ENCODE peak calls at places on chromosomes 11 and 22, in four cellular contexts. Q is SK-N-SH, W is OCI-LY7, Z is GM23338. V is an unnamed sample.

GRCh38 chr22:41341990-41342389 is 39.8 kb upstream of the TEF start:
- DNase-seq in W (no peak), Z (no peak), Q (no peak), V (peak)

GRCh38 chr22:27804683-27805297 is 3.2 kb upstream of the MN1 start:
- DNase-seq in W (peak), Z (peak), Q (peak), V (peak)

GRCh38 chr11:117090111-117090706 is 8.0 kb downstream of the SIK3 start:
- DNase-seq in W (no peak), Z (no peak), Q (no peak), V (no peak)

GRCh38 chr11:95895815-95896214 is 28.1 kb downstream of the MTMR2 start:
- DNase-seq in W (no peak), Q (no peak), Z (no peak), V (no peak)

GRCh38 chr22:26442086-26442756 is 13.2 kb downstream of the ASPHD2 start:
- DNase-seq in W (no peak), Z (peak), Q (no peak), V (no peak)

GRCh38 chr11:536841-537621 is at the start of gene LRRC56:
- DNase-seq in W (peak), Q (no peak), Z (peak), V (peak)

GRCh38 chr11:80165763-80166162 is 724.9 kb upstream of the TENM4 start:
- DNase-seq in Z (no peak), W (no peak), Q (no peak), V (no peak)

GRCh38 chr11:67534070-67534679 is 10.9 kb upstream of the CABP2 start:
- DNase-seq in W (peak), Q (no peak), Z (peak), V (no peak)

GRCh38 chr22:46547179-46547882 is 9.9 kb upstream of the CELSR1 start:
- DNase-seq in Q (no peak), Z (no peak), W (no peak), V (no peak)

GRCh38 chr11:69718147-69718546 is 14.3 kb upstream of the FGF19 start:
- DNase-seq in Z (peak), W (peak), Q (peak), V (no peak)

GRCh38 chr22:20316217-20316843 is 3.5 kb downstream of the DGCR6L start:
- DNase-seq in Q (no peak), Z (no peak), W (no peak), V (no peak)

GRCh38 chr11:82176945-82177344 is 556.7 kb downstream of the FAM181B start:
- DNase-seq in Z (no peak), Q (no peak), W (no peak), V (no peak)

GRCh38 chr11:2342981-2343380 is 34.1 kb upstream of the CD81 start:
- DNase-seq in Q (no peak), W (no peak), Z (no peak), V (no peak)

GRCh38 chr11:95912902-95913560 is 10.9 kb downstream of the MTMR2 start:
- DNase-seq in Z (no peak), Q (no peak), W (no peak), V (no peak)

GRCh38 chr22:36336246-36337182 is 51.3 kb downstream of the MYH9 start:
- DNase-seq in Q (no peak), W (no peak), Z (no peak), V (no peak)

GRCh38 chr11:132541794-132542193 is 990.5 kb downstream of the OPCML start:
- DNase-seq in W (no peak), Q (no peak), Z (no peak), V (no peak)

GRCh38 chr11:282171-282570 is 4.0 kb downstream of the NLRP6 start:
- DNase-seq in W (no peak), Z (no peak), Q (peak), V (no peak)

GRCh38 chr22:40250608-40251007 is 72.9 kb downstream of the TNRC6B start:
- DNase-seq in Q (no peak), W (no peak), Z (no peak), V (no peak)

GRCh38 chr11:129881570-129882170 is 13.7 kb downstream of the NFRKB start:
- DNase-seq in Q (peak), W (peak), Z (peak), V (peak)
- TF ChIP-seq EZH2phosphoT487 in Q (no peak), W (no peak), Z (no peak), V (no peak)

DNA sequence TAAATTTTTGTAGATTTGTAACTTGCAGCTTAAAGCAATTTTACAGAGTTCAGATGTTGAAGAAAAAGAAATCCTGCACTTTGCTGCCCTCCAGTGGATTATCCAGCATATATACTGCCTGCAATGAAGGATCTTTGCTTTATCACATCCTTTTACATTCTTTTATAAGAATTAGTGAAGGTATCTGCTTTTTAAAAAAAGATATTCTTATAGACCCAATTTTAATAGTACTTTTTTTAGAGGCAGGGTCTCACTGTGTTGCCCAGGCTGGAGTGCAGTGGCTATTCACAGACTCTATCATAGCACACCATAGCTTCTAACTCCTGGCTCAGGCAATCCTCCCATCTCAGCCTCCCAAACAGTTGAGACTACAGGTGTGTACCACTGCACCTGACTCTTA is 60.7 kb downstream of the TTC17 start:
- DNase-seq in Z (peak), W (peak), Q (peak), V (peak)
- TF ChIP-seq EZH2phosphoT487 in Z (no peak), W (no peak), Q (no peak), V (no peak)

GRCh38 chr11:130655308-130655707 is 206.9 kb downstream of the ADAMTS15 start:
- DNase-seq in W (no peak), Z (no peak), Q (no peak), V (no peak)

GRCh38 chr11:130652671-130653335 is 204.4 kb downstream of the ADAMTS15 start:
- DNase-seq in W (no peak), Q (no peak), Z (no peak), V (peak)

GRCh38 chr11:130650456-130651068 is 202.1 kb downstream of the ADAMTS15 start:
- DNase-seq in Q (no peak), Z (no peak), W (no peak), V (no peak)

GRCh38 chr11:130651266-130651855 is 202.9 kb downstream of the ADAMTS15 start:
- DNase-seq in Z (no peak), Q (no peak), W (no peak), V (no peak)

GRCh38 chr11:130653838-130654601 is 205.6 kb downstream of the ADAMTS15 start:
- DNase-seq in Z (peak), W (no peak), Q (no peak), V (no peak)
- TF ChIP-seq EZH2phosphoT487 in Z (no peak), W (no peak), Q (no peak), V (no peak)

GRCh38 chr11:101860694-101861371 is 54.0 kb upstream of the CEP126 start:
- DNase-seq in Q (peak), Z (peak), W (peak), V (peak)
- TF ChIP-seq EZH2phosphoT487 in Q (no peak), Z (no peak), W (no peak), V (no peak)

DNA sequence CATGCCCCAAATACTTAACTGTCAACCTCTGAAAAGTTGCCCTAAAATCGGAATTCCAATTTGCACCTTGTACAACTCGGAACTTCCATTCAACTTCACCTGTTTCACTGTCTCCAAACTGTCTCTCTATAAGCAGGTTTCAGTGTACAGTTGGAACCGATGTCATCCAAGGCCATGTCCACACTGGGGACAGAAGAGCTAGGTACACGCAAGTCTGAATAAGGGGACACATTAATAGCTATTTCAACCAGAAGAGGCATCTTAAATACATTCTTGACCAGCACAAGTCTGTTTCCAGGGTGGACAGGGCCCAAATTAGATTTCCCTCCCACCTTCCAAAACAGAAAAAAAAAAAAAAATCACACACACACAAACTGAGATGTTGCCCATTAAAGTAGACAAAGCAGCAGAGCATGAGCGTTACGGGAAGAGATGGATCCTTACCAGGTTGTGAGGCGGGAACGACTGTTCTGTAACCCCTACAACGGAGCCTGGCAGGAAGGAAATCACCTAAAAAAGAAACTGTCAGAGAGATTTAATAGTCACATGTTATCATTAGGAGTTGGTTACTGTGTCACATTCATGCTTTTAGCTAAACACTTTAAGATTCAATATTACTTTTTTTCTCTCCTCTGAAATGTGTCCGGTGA is 1.7 kb downstream of the CREBZF start:
- DNase-seq in Q (no peak), W (peak), Z (no peak), V (peak)
- TF ChIP-seq EZH2phosphoT487 in Q (no peak), W (no peak), Z (no peak), V (no peak)

DNA sequence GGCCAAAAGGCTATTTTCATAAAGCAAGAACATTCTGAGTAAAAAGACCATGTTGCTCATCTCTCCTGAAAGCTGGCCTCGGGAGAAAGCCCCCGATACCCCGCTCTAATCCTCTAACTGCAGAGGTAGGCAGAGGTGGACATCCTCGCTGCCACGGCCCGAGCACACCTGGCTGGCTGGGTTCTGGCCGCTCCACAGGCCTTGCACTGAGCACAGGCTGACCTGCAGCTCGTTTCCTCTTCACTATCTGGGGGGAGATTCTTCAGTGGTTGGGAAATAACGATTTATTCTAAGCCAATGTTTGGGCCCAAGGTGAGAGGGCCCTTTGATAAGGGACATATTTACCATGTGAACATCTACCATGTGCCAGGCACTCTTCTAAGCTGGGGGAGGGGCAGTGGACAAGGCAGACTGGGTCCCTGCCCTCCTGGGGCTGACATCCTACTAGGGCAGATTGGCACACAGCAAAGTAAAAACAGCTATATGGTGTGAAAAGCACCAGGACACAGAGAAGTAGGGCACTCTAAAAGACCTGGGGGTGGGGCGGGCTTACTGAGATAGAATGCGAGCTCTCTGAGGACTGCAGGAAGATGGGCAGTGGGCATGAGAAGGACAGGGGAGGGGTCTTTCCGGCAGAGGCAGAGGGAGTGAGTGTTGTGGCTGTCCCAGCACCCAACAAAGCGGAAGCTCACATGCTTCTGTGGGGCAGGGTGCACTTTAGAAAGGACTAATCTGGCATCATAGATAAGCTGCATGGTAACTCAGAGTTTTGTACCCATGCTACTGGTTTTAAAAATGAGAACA is 65.5 kb upstream of the ARFGAP3 start:
- DNase-seq in Z (no peak), Q (no peak), W (no peak), V (no peak)
- TF ChIP-seq EZH2phosphoT487 in Z (no peak), Q (no peak), W (no peak), V (no peak)

GRCh38 chr11:43942651-43943356 is 367 bp downstream of the C11orf96 start:
- DNase-seq in W (no peak), Z (peak), Q (peak), V (peak)

GRCh38 chr11:43943357-43943930 is 1.0 kb downstream of the C11orf96 start:
- DNase-seq in Q (no peak), Z (no peak), W (no peak), V (peak)

GRCh38 chr11:43943931-43944751 is 1.7 kb downstream of the C11orf96 start:
- DNase-seq in Z (peak), W (no peak), Q (no peak), V (peak)

GRCh38 chr11:43947003-43947500 is 4.6 kb downstream of the C11orf96 start:
- DNase-seq in W (no peak), Z (peak), Q (no peak), V (peak)

GRCh38 chr11:43944761-43945311 is 2.4 kb downstream of the C11orf96 start:
- DNase-seq in Z (peak), Q (peak), W (peak), V (peak)
- TF ChIP-seq EZH2phosphoT487 in Z (no peak), Q (no peak), W (no peak), V (no peak)

DNA sequence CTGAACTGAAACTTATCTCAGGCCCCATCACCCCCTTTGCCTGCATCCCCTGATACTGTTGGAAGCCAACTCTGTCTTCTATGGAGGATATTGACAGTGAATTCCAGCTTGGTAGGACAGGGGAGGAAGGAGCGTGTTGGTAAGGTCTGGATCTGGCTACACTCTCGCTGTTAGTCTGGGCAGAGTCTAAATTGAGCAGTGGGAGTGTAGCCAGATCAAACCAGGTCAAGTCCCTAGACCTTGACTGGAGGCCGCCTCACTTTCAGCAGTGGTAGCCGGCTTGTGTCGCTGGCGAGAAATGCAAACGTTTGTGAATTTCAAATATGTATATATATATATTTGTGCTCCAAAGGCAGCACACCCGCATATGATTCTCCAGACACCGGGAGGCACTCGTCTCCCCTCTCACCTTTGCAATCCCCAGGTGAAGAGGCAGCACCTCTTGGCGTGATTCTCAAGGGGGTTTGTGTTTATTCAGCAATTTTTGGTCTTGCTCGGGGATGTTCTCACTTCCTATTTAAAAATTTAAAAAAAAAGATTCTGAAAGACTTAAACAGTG is 26.7 kb downstream of the DHCR7 start:
- DNase-seq in W (peak), Z (no peak), Q (no peak), V (peak)
- TF ChIP-seq EZH2phosphoT487 in W (no peak), Z (no peak), Q (no peak), V (no peak)